ENCODE peak calls at places on chromosomes 1 and 21, in eight cellular contexts. F, K, G, R, S, Z, E and P are unnamed samples.

GRCh38 chr1:165610866-165611265 is 20.2 kb upstream of the MGST3 start:
- DNase-seq in G (no peak), K (no peak), R (no peak), Z (no peak), E (no peak), S (no peak), F (no peak), P (peak)

GRCh38 chr1:156815307-156815826 is 1.3 kb downstream of the SH2D2A start:
- DNase-seq in F (no peak), Z (peak), R (no peak), S (peak), E (peak), K (no peak), G (no peak), P (no peak)

GRCh38 chr21:31184462-31184861 is 146.2 kb upstream of the KRTAP19-8 start:
- DNase-seq in E (no peak), K (no peak), R (peak), F (no peak), G (no peak), Z (no peak), S (no peak), P (no peak)

GRCh38 chr1:225378880-225379279 is 49.0 kb downstream of the LBR start:
- DNase-seq in K (no peak), G (no peak), F (no peak), Z (no peak), S (no peak), E (peak), R (no peak), P (peak)

GRCh38 chr1:172671591-172671990 is 12.7 kb downstream of the FASLG start:
- DNase-seq in S (no peak), K (no peak), R (no peak), Z (no peak), E (peak), G (no peak), F (no peak), P (no peak)

GRCh38 chr1:181250038-181250437 is 161.5 kb downstream of the IER5 start:
- DNase-seq in F (no peak), Z (no peak), K (no peak), E (peak), R (no peak), S (no peak), G (no peak), P (no peak)

GRCh38 chr1:41378999-41379740 is 17.9 kb downstream of the FOXO6 start:
- DNase-seq in F (no peak), K (no peak), G (no peak), E (no peak), S (no peak), R (no peak), Z (no peak), P (no peak)

GRCh38 chr1:27862671-27863551 is 9.4 kb upstream of the THEMIS2 start:
- DNase-seq in E (peak), S (peak), K (peak), R (peak), F (peak), G (peak), Z (peak), P (peak)

GRCh38 chr1:155191904-155192303 is 15.8 kb downstream of the THBS3 start:
- DNase-seq in K (no peak), G (peak), Z (no peak), R (no peak), E (no peak), S (peak), F (peak), P (no peak)

GRCh38 chr1:204513117-204513716 is 3.0 kb upstream of the MDM4 start:
- DNase-seq in R (peak), Z (no peak), S (no peak), K (no peak), G (no peak), F (peak), E (no peak), P (no peak)

GRCh38 chr21:44871576-44872265 is 1.8 kb downstream of the PTTG1IP start:
- DNase-seq in F (no peak), E (peak), G (peak), K (no peak), S (peak), Z (peak), R (no peak), P (no peak)

GRCh38 chr1:229972600-229973296 is 94.3 kb upstream of the GALNT2 start:
- DNase-seq in E (peak), K (no peak), F (no peak), G (no peak), Z (no peak), R (no peak), S (no peak), P (no peak)

GRCh38 chr1:62612770-62613169 is 15.4 kb downstream of the ANGPTL3 start:
- DNase-seq in K (no peak), E (no peak), G (no peak), Z (no peak), R (no peak), F (no peak), S (no peak), P (no peak)

GRCh38 chr1:26409191-26409751 is 1.3 kb upstream of the LIN28A start:
- DNase-seq in F (no peak), R (no peak), G (no peak), E (peak), K (no peak), S (no peak), Z (no peak), P (no peak)

GRCh38 chr1:9823943-9824701 is at the start of gene CLSTN1:
- DNase-seq in K (no peak), F (peak), R (peak), Z (peak), G (peak), S (peak), E (peak), P (peak)

GRCh38 chr1:9826616-9827015 is 2.9 kb upstream of the CLSTN1 start:
- DNase-seq in Z (no peak), K (no peak), F (no peak), E (no peak), S (no peak), R (no peak), G (peak), P (no peak)

GRCh38 chr1:9824702-9825089 is 931 bp upstream of the CLSTN1 start:
- DNase-seq in R (no peak), K (no peak), S (no peak), E (no peak), F (no peak), G (no peak), Z (no peak), P (no peak)

GRCh38 chr1:9826087-9826486 is 2.3 kb upstream of the CLSTN1 start:
- DNase-seq in R (no peak), Z (no peak), G (no peak), F (no peak), S (no peak), E (no peak), K (no peak), P (no peak)

DNA sequence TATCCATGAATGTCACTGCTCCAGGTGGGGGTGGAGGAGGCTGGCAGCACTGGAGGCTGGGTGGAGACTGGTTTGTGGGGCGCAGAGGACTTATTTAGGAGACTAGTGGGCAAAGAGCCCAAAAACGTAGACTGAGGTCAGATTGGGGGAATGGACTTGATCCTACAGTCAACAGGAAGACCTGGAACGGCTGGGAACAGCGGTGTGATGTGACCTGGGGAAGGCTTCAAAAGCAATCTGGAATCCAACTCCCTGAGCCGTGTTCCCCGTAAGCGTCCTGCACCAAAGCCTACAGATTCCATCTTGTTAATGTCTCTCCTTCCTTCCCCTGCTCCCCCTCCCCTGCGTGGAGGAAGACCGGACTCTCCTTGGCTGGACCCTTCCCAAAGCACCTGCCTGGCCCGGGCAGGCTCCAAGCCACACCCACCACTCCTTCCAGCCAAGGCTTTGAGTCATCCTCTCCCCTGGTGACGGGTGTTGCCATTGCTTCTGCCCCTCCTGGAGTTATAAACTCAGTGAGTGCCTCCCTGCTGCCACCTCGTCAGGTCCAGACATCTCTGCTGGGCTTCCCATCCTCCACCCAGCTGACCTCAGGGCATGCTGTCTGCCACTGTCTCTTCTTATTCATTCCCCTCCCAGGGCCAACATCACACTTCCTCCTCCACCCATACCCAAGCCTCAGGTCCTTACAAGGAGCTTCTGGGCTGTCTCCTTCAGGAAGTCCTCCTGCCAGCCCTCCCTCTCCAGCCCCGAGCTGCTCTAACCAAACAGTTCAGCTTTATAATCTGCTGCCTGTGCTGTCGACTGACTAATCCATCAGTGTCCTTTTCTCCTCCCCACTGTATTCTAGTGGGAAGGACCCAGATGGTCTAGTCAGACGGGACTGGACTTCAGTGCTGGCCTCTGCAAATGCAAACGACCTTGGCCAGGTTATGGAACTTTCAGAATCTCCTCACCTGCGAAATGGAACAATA is 1.6 kb upstream of the CLSTN1 start:
- DNase-seq in K (peak), F (peak), R (peak), Z (peak), G (peak), S (peak), E (peak), P (peak)
- TF ChIP-seq CTCF in K (no peak), F (no peak), R (no peak), Z (no peak), G (no peak), S (no peak), E (no peak), P (no peak)

GRCh38 chr1:102174259-102174863 is 177.6 kb upstream of the OLFM3 start:
- DNase-seq in Z (no peak), F (no peak), K (peak), R (no peak), G (no peak), E (peak), S (no peak), P (peak)
- TF ChIP-seq CTCF in Z (no peak), F (peak), K (peak), R (peak), G (peak), E (no peak), S (no peak), P (peak)

GRCh38 chr1:212412374-212412773 is 2.3 kb downstream of the PACC1 start:
- DNase-seq in E (no peak), Z (no peak), S (no peak), F (no peak), K (no peak), G (no peak), R (no peak), P (no peak)

GRCh38 chr1:212415107-212415841 is 588 bp upstream of the PACC1 start:
- DNase-seq in S (no peak), Z (no peak), E (no peak), R (no peak), K (no peak), G (no peak), F (no peak), P (no peak)

GRCh38 chr1:212413902-212414327 is 771 bp downstream of the PACC1 start:
- DNase-seq in K (no peak), E (no peak), F (no peak), R (no peak), S (no peak), Z (no peak), G (no peak), P (no peak)

GRCh38 chr1:212410231-212410825 is 4.4 kb downstream of the PACC1 start:
- DNase-seq in F (no peak), R (no peak), G (no peak), S (no peak), K (no peak), E (no peak), Z (no peak), P (no peak)

DNA sequence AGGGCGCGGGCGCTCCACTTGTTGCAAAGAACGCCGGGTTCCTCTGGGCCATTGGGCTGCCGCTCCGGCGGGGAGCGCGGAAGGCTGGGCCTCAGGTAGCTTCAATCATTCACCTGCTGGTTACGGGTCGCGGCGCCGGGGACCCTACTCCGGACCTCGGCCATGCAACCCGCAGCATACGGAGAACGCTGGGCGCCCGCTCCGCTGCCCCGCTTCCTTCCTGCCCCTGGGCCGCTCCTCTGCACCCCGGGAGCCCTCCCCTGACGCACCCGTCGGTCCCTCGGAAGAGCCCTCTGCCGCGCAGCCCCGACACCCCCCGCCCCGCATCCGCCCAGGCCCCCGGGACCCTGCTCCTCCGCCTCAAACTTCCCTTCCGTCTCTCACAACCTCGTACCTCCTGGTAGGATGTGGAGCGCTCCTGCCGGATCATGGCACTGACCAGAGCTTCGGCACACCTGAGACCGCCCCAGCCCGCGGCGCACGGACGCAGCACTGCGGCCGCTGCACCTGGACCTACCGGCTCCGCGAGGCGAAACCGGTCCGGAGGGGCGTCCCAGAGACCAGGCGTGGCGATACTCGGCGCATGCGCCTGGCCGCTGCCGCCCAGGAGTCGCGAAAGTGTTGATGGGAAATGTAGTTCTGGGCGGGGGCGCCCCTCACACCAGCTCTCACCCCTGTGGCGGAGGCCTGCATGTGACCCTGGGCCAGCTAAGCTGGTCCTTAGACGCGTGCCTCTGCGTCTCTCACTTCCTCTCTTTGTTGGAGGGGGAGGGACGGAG is at the start of gene PACC1:
- DNase-seq in E (peak), K (peak), F (peak), Z (peak), R (peak), G (peak), S (peak), P (peak)
- TF ChIP-seq CTCF in E (no peak), K (no peak), F (no peak), Z (no peak), R (no peak), G (no peak), S (no peak), P (no peak)

GRCh38 chr1:44305962-44306422 is 49.1 kb downstream of the ERI3 start:
- DNase-seq in E (no peak), Z (no peak), R (no peak), G (no peak), K (no peak), S (no peak), F (no peak), P (no peak)
- TF ChIP-seq CTCF in E (no peak), Z (no peak), R (no peak), G (no peak), K (no peak), S (no peak), F (no peak), P (no peak)

DNA sequence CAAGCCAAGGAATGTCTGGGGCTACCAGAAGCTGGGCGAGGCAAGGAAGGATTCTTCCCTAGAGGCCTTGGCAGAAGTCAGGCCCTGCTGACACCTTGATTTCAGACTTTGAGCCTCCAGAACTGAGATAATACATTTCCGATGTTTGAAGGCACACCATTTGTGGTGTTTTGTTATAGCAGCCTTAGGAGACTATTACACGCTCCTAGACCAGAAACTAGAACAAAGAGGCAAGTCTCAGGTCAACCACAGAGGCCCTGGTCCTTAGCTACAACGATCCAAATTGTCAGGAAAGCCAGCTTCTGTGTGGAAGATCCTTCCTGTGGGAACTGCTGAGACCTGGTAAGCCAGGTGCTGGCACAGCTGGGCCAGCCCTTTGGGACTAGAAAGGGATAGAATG is 19.7 kb upstream of the AHCTF1 start:
- DNase-seq in F (no peak), E (no peak), S (no peak), K (no peak), G (no peak), R (no peak), Z (no peak), P (no peak)
- TF ChIP-seq CTCF in F (no peak), E (no peak), S (no peak), K (no peak), G (no peak), R (no peak), Z (no peak), P (no peak)